ENCODE peak calls at places on chromosomes 5 and 9, in four cellular contexts. G is mesothelial cell of epicardium, F is natural killer cell, E is foreskin fibroblast. C is an unnamed sample.

GRCh38 chr5:151023651-151024050 is 3.3 kb downstream of the GPX3 start:
- DNase-seq in F (no peak), E (no peak), G (no peak), C (peak)

GRCh38 chr5:76498328-76498727 is 95.2 kb downstream of the IQGAP2 start:
- DNase-seq in F (no peak), E (no peak), G (no peak), C (no peak)

GRCh38 chr5:139688088-139688702 is 40.0 kb downstream of the CXXC5 start:
- DNase-seq in E (no peak), F (no peak), G (no peak), C (no peak)

GRCh38 chr9:84670106-84670800 is 724 bp downstream of the NTRK2 start:
- DNase-seq in F (no peak), G (peak), E (no peak), C (no peak)

GRCh38 chr9:113373676-113374392 is 3.0 kb downstream of the HDHD3 start:
- DNase-seq in G (no peak), E (no peak), F (no peak), C (no peak)

GRCh38 chr5:81750308-81751008 is 439 bp downstream of the SSBP2 start:
- DNase-seq in E (no peak), G (no peak), F (peak), C (no peak)

GRCh38 chr5:65480306-65480865 is 1.3 kb downstream of the ADAMTS6 start:
- DNase-seq in E (peak), F (no peak), G (peak), C (peak)

GRCh38 chr5:163312598-163312997 is 124.8 kb upstream of the CCNG1 start:
- DNase-seq in G (no peak), F (no peak), E (no peak), C (no peak)

GRCh38 chr5:112165897-112166737 is 253.0 kb downstream of the EPB41L4A start:
- DNase-seq in G (no peak), F (no peak), E (no peak), C (no peak)

GRCh38 chr5:61744690-61745619 is 412.9 kb downstream of the ZSWIM6 start:
- DNase-seq in G (no peak), F (no peak), E (no peak), C (no peak)

GRCh38 chr9:99162759-99163364 is 57.9 kb downstream of the TGFBR1 start:
- DNase-seq in G (no peak), F (no peak), E (no peak), C (peak)

GRCh38 chr9:127574089-127574921 is 37.8 kb upstream of the STXBP1 start:
- DNase-seq in G (no peak), F (no peak), E (peak), C (peak)

GRCh38 chr9:28782630-28783029 is 1209.3 kb upstream of the C9orf72 start:
- DNase-seq in F (no peak), E (no peak), G (no peak), C (peak)

GRCh38 chr5:174723979-174724483 is 351 bp upstream of the MSX2 start:
- DNase-seq in E (no peak), F (no peak), G (no peak), C (peak)

GRCh38 chr5:96427823-96428222 is 5.2 kb downstream of the PCSK1 start:
- DNase-seq in G (no peak), E (no peak), F (no peak), C (peak)

GRCh38 chr5:122137702-122138101 is 8.4 kb downstream of the ZNF474 start:
- DNase-seq in E (no peak), G (no peak), F (no peak), C (no peak)

GRCh38 chr5:74017786-74018211 is 391.8 kb downstream of the ARHGEF28 start:
- DNase-seq in F (no peak), E (peak), G (no peak), C (peak)

GRCh38 chr5:56608216-56608925 is 207.0 kb upstream of the MAP3K1 start:
- DNase-seq in G (no peak), E (no peak), F (no peak), C (no peak)

GRCh38 chr5:6633469-6634326 is 458 bp downstream of the SRD5A1 start:
- DNase-seq in G (no peak), F (no peak), E (peak), C (no peak)

GRCh38 chr9:16147726-16148125 is 594.9 kb downstream of the CCDC171 start:
- DNase-seq in F (no peak), E (no peak), G (no peak), C (no peak)

GRCh38 chr9:108534741-108535140 is 321.0 kb downstream of the ACTL7B start:
- DNase-seq in F (no peak), G (no peak), E (peak), C (peak)

GRCh38 chr9:76135902-76136301 is 245.4 kb downstream of the PCSK5 start:
- DNase-seq in G (no peak), F (no peak), E (peak), C (peak)

GRCh38 chr9:109315889-109316640 is 4.8 kb downstream of the EPB41L4B start:
- DNase-seq in F (no peak), E (no peak), G (no peak), C (peak)

GRCh38 chr5:35050541-35051126 is 2.9 kb upstream of the AGXT2 start:
- DNase-seq in F (no peak), E (no peak), G (no peak), C (no peak)

GRCh38 chr9:110049699-110050450 is 158.1 kb downstream of the C9orf152 start:
- DNase-seq in F (no peak), G (peak), E (no peak), C (no peak)

GRCh38 chr5:103503065-103503464 is 59.5 kb downstream of the NUDT12 start:
- DNase-seq in F (no peak), G (no peak), E (no peak), C (no peak)

GRCh38 chr9:130847306-130848217 is 12.5 kb downstream of the ABL1 start:
- DNase-seq in F (no peak), G (no peak), E (peak), C (peak)

GRCh38 chr9:98080346-98080745 is 23.8 kb downstream of the NANS start:
- DNase-seq in G (no peak), F (no peak), E (peak), C (no peak)

GRCh38 chr9:129252937-129253819 is 75.1 kb upstream of the IER5L start:
- DNase-seq in G (no peak), F (no peak), E (no peak), C (no peak)

GRCh38 chr9:95477885-95478790 is 38.6 kb downstream of the PTCH1 start:
- DNase-seq in E (no peak), F (no peak), G (no peak), C (no peak)

GRCh38 chr5:122063836-122064235 is 14.2 kb downstream of the LOX start:
- DNase-seq in G (no peak), F (no peak), E (no peak), C (peak)

GRCh38 chr9:127032256-127032655 is 90.2 kb downstream of the ANGPTL2 start:
- DNase-seq in E (no peak), G (no peak), F (no peak), C (no peak)

GRCh38 chr9:13728917-13729811 is 449.7 kb upstream of the MPDZ start:
- DNase-seq in G (no peak), F (no peak), E (no peak), C (peak)

GRCh38 chr9:78325343-78325742 is 28.4 kb downstream of the PSAT1 start:
- DNase-seq in F (no peak), E (peak), G (peak), C (peak)

GRCh38 chr9:98944130-98945074 is 695 bp downstream of the COL15A1 start:
- DNase-seq in E (no peak), F (no peak), G (peak), C (no peak)

GRCh38 chr5:179327026-179327735 is 18.1 kb downstream of the ADAMTS2 start:
- DNase-seq in F (no peak), E (no peak), G (no peak), C (no peak)

GRCh38 chr5:53023969-53024368 is 34.8 kb downstream of the ITGA2 start:
- DNase-seq in F (no peak), G (no peak), E (peak), C (peak)

GRCh38 chr5:56941981-56942380 is 9.9 kb downstream of the MIER3 start:
- DNase-seq in E (peak), G (no peak), F (no peak), C (peak)

GRCh38 chr5:63959177-63959982 is 2.9 kb downstream of the HTR1A start:
- DNase-seq in F (no peak), E (no peak), G (peak), C (peak)

GRCh38 chr5:42908086-42908485 is 96.4 kb upstream of the SELENOP start:
- DNase-seq in E (no peak), G (no peak), F (no peak), C (no peak)

GRCh38 chr5:38497946-38498345 is 58.5 kb downstream of the LIFR start:
- DNase-seq in F (no peak), E (no peak), G (no peak), C (peak)
- TF ChIP-seq CTCF in F (no peak), E (peak), G (no peak), C (peak)

DNA sequence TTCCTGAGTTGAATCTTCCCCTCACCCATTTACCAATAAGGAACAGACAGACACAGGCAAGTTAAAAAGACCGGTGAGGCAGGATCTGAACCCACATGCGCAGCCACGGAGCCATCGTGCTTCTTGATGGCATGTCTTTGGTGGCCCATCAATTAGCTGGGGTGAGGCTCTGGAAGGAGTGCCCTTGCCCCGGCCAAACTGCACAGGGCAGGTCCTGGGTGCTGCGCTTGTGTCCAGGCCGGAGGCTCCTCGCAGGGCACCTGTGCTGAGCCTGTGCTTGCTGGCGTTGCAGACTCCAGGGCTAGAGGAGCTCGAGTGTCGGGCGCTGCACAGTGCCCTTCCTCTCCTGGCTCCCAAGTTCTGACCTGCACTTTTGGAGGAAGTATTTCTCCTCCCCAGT is 66.4 kb downstream of the PSMB7 start:
- DNase-seq in E (no peak), G (no peak), F (no peak), C (no peak)
- TF ChIP-seq CTCF in E (no peak), G (no peak), F (no peak), C (no peak)

DNA sequence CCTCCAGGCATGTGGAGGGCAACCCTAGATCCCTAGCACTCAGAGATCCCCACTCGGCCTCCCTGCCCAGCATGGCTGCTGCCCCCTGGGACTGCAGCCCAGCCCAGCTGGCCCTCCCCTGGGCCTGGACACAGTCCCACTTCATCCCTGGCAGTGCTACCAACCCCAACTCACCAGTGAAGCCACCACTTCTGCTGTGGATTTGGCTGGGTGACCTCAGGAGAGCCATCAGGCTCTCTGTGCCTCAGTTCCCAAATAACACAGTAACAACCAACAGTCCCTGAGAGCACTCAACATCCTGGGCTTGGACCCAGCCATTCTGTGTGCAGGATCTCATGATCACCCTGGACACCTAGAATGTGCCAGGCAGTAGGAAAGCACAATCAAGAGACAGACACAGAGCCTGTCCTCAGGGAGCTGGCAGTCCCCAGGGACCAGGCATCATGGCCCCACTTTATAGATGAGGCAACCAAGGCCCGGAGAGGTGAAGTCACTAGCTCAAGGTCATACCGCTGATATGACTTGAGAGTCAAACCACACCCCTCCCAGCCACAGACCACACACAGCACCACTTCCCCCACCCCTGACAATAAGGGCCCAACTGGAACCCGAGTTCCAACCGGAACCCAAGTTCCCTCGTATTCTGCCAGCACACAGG is 4.7 kb upstream of the PSMB7 start:
- DNase-seq in G (no peak), E (no peak), F (no peak), C (no peak)
- TF ChIP-seq CTCF in G (peak), E (no peak), F (peak), C (no peak)

GRCh38 chr9:136925414-136926153 is 19.0 kb downstream of the FBXW5 start:
- DNase-seq in E (no peak), F (no peak), G (no peak), C (no peak)
- TF ChIP-seq CTCF in E (no peak), F (no peak), G (no peak), C (no peak)

GRCh38 chr5:12312343-12312742 is 408.1 kb upstream of the CTNND2 start:
- DNase-seq in F (no peak), E (no peak), G (no peak), C (no peak)

GRCh38 chr5:12316812-12317211 is 412.6 kb upstream of the CTNND2 start:
- DNase-seq in E (no peak), F (no peak), G (no peak), C (no peak)

GRCh38 chr5:12313602-12314001 is 409.4 kb upstream of the CTNND2 start:
- DNase-seq in F (no peak), E (no peak), G (no peak), C (no peak)
- TF ChIP-seq CTCF in F (no peak), E (no peak), G (no peak), C (no peak)

DNA sequence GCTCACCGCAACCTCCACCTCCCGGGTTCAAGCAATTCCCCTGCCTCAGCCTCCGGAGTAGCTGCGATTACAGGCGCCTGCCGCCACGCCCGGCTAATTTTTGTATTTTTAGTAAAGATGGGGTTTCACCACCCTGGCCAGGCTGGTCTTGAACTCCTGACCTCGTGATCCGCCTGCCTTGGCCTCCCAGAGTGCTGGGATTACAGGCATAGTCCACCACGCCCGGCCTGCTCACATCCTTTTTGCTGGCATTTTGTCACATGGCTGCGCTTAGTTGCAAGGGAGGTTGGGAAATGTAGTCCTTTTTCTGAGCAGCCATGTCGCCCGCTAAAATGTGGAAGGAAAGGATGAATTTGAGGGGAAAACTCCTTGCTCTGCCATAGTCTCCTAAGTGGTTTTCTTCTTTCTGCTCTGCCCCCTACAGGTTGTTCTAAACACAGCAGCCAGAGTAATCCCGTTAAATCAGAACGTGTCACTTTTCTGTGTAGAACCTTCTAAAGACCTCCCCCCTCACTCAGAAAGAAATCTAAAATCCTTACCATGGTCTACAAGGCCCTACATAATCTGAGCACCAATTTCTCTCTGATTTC is 57.8 kb upstream of the HSPA9 start:
- DNase-seq in F (no peak), E (peak), G (no peak), C (peak)
- TF ChIP-seq CTCF in F (peak), E (peak), G (peak), C (peak)

DNA sequence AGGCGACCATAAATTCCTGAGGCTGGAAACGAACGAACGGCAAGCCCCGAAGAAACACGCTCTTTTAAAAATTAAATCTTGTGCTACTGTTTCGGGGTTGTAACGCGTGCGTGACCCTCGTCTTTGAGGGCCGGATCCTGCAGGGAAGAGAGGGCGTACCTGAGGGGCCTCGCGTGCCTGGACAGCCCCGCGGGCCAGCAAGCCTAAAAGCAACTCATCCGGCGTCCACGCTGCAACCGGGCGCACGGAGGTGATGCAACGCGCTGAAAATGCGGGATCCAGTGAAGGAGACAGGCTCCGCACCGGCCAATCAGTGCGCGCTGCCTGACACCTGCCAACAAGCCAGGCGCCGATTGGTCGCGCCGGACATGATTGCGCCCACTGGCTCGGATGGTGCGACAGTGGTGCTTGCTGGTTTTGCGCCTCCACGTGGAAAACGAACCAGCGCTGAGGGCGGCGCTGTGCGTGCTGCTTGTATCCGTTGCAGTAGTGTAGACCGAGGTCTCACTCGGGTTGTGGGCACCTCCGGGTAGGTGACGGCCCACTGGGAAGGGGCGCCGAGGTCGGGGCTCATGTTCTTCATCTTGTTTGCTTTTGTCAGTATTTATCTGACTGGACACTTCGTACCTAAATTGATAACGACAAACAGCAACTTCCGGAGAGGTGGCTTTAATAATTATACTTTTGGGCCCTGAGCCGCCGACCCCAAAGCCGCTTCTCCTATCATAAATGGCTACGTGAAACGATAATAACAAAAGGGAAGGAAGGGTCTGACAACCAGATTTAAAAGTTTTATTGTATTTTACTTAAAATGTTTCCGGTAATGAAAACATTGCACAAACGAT is at the start of gene IARS1:
- DNase-seq in G (peak), E (peak), F (peak), C (peak)
- TF ChIP-seq CTCF in G (no peak), E (peak), F (peak), C (no peak)